ENCODE peak calls at places on chromosomes 6 and 20, in six cellular contexts. V, S, F, W, U and G are unnamed samples.

GRCh38 chr20:9397928-9398327 is 116.5 kb upstream of the LAMP5 start:
- DNase-seq in V (no peak), S (no peak), F (peak; percentile 29), W (no peak), U (no peak), G (no peak)

GRCh38 chr20:36754656-36755222 is 8.8 kb upstream of the NDRG3 start:
- DNase-seq in V (peak; percentile 88), S (peak; percentile 75), F (no peak), W (peak; percentile 36), U (peak; percentile 25), G (peak; percentile 71)

GRCh38 chr20:43514062-43514971 is 6.8 kb downstream of the L3MBTL1 start:
- DNase-seq in V (peak; percentile 98), S (peak; percentile 98), F (peak; percentile 95), W (peak; percentile 94), U (peak; percentile 98), G (peak; percentile 97)

GRCh38 chr6:154887051-154887450 is 108.1 kb upstream of the TIAM2 start:
- DNase-seq in V (no peak), S (no peak), F (no peak), W (no peak), U (no peak), G (no peak)

GRCh38 chr6:169169941-169170582 is 83.6 kb downstream of the THBS2 start:
- DNase-seq in V (no peak), S (no peak), F (no peak), W (no peak), U (no peak), G (peak; percentile 31)

GRCh38 chr20:52191436-52192295 is at the start of gene ZFP64:
- DNase-seq in V (peak; percentile 72), S (peak; percentile 78), F (peak; percentile 90), W (peak; percentile 77), U (peak; percentile 39), G (peak; percentile 89)

GRCh38 chr6:162184465-162184864 is 543.1 kb downstream of the PRKN start:
- DNase-seq in V (no peak), S (no peak), F (no peak), W (no peak), U (no peak), G (no peak)

GRCh38 chr6:9316831-9317230 is 881.5 kb upstream of the SLC35B3 start:
- DNase-seq in V (peak; percentile 2), S (peak; percentile 29), F (no peak), W (no peak), U (no peak), G (no peak)

GRCh38 chr6:112251170-112251945 is 3.0 kb downstream of the LAMA4 start:
- DNase-seq in V (peak; percentile 95), S (peak; percentile 96), F (no peak), W (no peak), U (peak; percentile 48), G (no peak)

GRCh38 chr20:49790077-49790798 is 22.4 kb upstream of the SLC9A8 start:
- DNase-seq in V (peak; percentile 86), S (peak; percentile 88), F (no peak), W (no peak), U (no peak), G (peak; percentile 31)

GRCh38 chr20:36217226-36217625 is 19.1 kb upstream of the AAR2 start:
- DNase-seq in V (no peak), S (no peak), F (no peak), W (no peak), U (no peak), G (peak; percentile 91)

GRCh38 chr20:24194133-24194532 is 205.6 kb upstream of the GGTLC1 start:
- DNase-seq in V (no peak), S (no peak), F (no peak), W (no peak), U (no peak), G (no peak)

GRCh38 chr6:34301408-34301807 is 52.6 kb upstream of the SMIM29 start:
- DNase-seq in V (peak; percentile 100), S (peak; percentile 40), F (no peak), W (no peak), U (no peak), G (no peak)

GRCh38 chr6:116059713-116060571 is 749 bp downstream of the FRK start:
- DNase-seq in V (peak; percentile 24), S (peak; percentile 13), F (peak; percentile 40), W (no peak), U (no peak), G (no peak)
- H3K4me3 ChIP-seq in V (peak overlapping the region; percentile 68), S (peak overlapping the region; percentile 34), F (peak overlapping the region; percentile 54), W (no peak overlapping the region), U (peak overlapping the region; percentile 56), G (no peak overlapping the region)

DNA sequence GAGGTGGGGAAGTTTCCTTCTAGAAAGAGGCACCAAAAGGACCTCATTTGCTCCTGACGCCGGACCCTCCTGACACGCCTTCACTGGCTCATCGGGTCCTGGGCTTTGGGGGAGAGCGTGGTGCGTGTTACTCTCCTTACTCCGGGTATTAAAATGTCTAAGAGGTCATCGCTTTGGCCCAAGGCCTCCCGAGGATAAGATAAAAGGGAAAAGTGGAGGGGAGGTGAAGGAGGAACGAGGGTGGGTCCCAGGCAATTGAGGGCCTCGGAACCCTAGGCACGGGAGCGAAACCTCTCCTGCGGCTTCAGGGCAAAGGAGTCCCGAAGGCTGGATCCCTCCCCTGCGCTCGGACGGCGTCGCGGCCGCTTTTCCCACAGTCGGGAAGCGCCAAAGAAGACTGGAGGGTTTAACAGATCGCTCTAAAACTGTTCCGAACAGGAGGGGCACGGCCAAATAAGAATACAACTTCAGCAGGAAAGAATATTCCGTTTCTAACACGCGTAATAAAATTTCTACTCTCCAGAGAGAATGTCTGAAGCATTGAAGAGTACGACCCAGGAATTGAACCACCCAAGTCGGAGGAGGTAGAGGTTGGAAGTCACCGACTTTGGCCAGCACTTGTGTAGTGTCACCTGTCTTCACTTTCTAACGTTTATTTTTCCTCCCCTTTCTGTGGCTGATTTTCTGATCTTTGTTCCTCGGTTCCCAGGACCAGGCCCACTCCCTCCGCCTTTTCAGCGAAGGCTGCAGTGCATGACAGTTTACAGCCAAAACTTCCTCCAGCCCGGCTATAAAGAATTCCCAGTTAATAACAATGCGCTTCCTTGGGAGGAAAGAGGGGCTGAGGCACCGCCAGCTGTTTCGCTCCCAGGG is 2.1 kb upstream of the TBXT start:
- DNase-seq in V (no peak), S (no peak), F (no peak), W (no peak), U (no peak), G (peak; percentile 74)
- H3K4me3 ChIP-seq in V (no peak overlapping the region), S (no peak overlapping the region), F (peak overlapping the region; percentile 66), W (no peak overlapping the region), U (no peak overlapping the region), G (peak overlapping the region; percentile 12)

DNA sequence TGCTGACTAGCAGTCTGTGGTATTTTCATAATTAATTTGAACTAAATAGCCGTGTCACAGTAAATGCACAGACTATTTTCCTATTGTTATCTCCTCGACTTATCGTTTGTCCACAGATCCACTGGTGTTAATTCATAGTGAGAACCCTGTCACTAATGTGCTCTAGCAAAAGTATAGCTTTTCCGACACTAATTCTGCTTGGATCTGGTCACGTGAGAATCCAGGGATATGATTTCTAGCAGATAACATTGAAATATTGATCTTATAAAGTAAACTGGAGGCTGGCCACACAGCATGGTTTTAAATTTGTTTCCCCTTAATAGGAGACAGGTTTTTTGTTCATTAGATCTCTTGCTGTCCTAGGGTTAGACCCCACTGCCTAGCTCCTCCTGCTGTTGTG is 340.6 kb upstream of the SASH1 start:
- DNase-seq in V (no peak), S (no peak), F (no peak), W (no peak), U (no peak), G (no peak)
- H3K4me3 ChIP-seq in V (no peak overlapping the region), S (no peak overlapping the region), F (no peak overlapping the region), W (no peak overlapping the region), U (no peak overlapping the region), G (no peak overlapping the region)

GRCh38 chr6:16239090-16239797 is 857 bp downstream of the GMPR start:
- DNase-seq in V (peak; percentile 56), S (no peak), F (peak; percentile 21), W (no peak), U (no peak), G (peak; percentile 70)

GRCh38 chr6:16238658-16239089 is 287 bp downstream of the GMPR start:
- DNase-seq in V (no peak), S (no peak), F (no peak), W (no peak), U (no peak), G (peak; percentile 63)

GRCh38 chr6:16240618-16241320 is 2.4 kb downstream of the GMPR start:
- DNase-seq in V (no peak), S (no peak), F (no peak), W (no peak), U (no peak), G (no peak)

GRCh38 chr6:16241321-16241689 is 2.9 kb downstream of the GMPR start:
- DNase-seq in V (no peak), S (no peak), F (no peak), W (no peak), U (no peak), G (no peak)

GRCh38 chr6:16239798-16240123 is 1.4 kb downstream of the GMPR start:
- DNase-seq in V (no peak), S (peak; percentile 71), F (no peak), W (no peak), U (no peak), G (peak; percentile 76)
- H3K4me3 ChIP-seq in V (peak overlapping the region; percentile 82), S (peak overlapping the region; percentile 73), F (no peak overlapping the region), W (peak overlapping the region; percentile 73), U (peak overlapping the region; percentile 71), G (no peak overlapping the region)